ENCODE peak calls at places on chromosomes 11 and 22, in seven cellular contexts. Q is AG20443; C is colonic mucosa; H is non-pigmented ciliary epithelial cell; M is stimulated activated CD4-positive, alpha-beta T cell treated with anti-CD3 and anti-CD28 coated beads, Interleukin-4, amount 100 ng/mL, for 48 hours; L is CD8-positive, alpha-beta T cell; T is LoVo. U is an unnamed sample.

GRCh38 chr11:8729837-8730696 is 47.5 kb downstream of the RPL27A start:
- DNase-seq in T (no peak), H (no peak), M (no peak), L (no peak), Q (no peak), C (no peak), U (no peak)

GRCh38 chr11:12473366-12473765 is 96.0 kb downstream of the PARVA start:
- DNase-seq in L (no peak), T (no peak), H (no peak), Q (no peak), M (no peak), C (no peak), U (no peak)

GRCh38 chr22:29251981-29252978 is 15.5 kb downstream of the RHBDD3 start:
- DNase-seq in C (no peak), Q (no peak), T (no peak), L (no peak), H (no peak), M (no peak), U (no peak)

GRCh38 chr11:123195182-123196059 is at the start of gene CLMP:
- DNase-seq in L (no peak), Q (peak), H (no peak), M (no peak), T (no peak), C (peak), U (no peak)

GRCh38 chr22:41713004-41713403 is 13.7 kb downstream of the MEI1 start:
- DNase-seq in T (no peak), C (no peak), L (no peak), H (no peak), M (no peak), Q (no peak), U (no peak)

GRCh38 chr11:94111660-94112059 is 17.0 kb upstream of the PANX1 start:
- DNase-seq in H (no peak), Q (no peak), T (no peak), L (no peak), C (no peak), M (no peak), U (no peak)

GRCh38 chr11:74749965-74750296 is 1.3 kb downstream of the RNF169 start:
- DNase-seq in C (no peak), Q (no peak), M (no peak), T (no peak), L (no peak), H (no peak), U (no peak)

GRCh38 chr11:57471496-57471895 is 11.2 kb downstream of the RTN4RL2 start:
- DNase-seq in T (no peak), C (no peak), L (no peak), Q (no peak), H (no peak), M (no peak), U (no peak)

GRCh38 chr22:38201718-38202436 is at the start of gene MAFF:
- DNase-seq in C (peak), L (peak), T (peak), Q (peak), H (peak), M (peak), U (peak)

GRCh38 chr11:58509730-58510129 is 1.8 kb upstream of the OR5B21 start:
- DNase-seq in L (no peak), T (no peak), Q (no peak), H (no peak), C (no peak), M (no peak), U (no peak)

GRCh38 chr11:20090654-20091374 is 69.5 kb downstream of the DBX1 start:
- DNase-seq in M (no peak), L (no peak), C (no peak), H (no peak), T (no peak), Q (no peak), U (no peak)

GRCh38 chr11:86741489-86742435 is 58.6 kb upstream of the PRSS23 start:
- DNase-seq in C (no peak), T (peak), H (peak), L (no peak), Q (peak), M (no peak), U (no peak)